ENCODE peak calls at places on chromosomes 16 and 17, in six cellular contexts. Y is H1, S is neuronal stem cell, U is IMR-90, T is trophoblast cell, D is H9. K is an unnamed sample. For H3K9me3, the result is how much of the 10 kb centered on the place peaks cover.

GRCh38 chr17:75090871-75091854 is 3.4 kb downstream of the SLC16A5 start:
- DNase-seq in S (no peak), T (no peak), D (peak), U (no peak), Y (no peak), K (no peak)

GRCh38 chr16:54094641-54095040 is 191.9 kb downstream of the IRX3 start:
- DNase-seq in D (no peak), U (no peak), T (no peak), Y (no peak), S (no peak), K (no peak)

GRCh38 chr17:48149174-48150106 is 41.9 kb downstream of the SNX11 start:
- DNase-seq in Y (no peak), D (peak), T (no peak), S (peak), U (no peak), K (no peak)

GRCh38 chr16:87607223-87607622 is 4.9 kb downstream of the JPH3 start:
- DNase-seq in S (no peak), U (no peak), T (no peak), D (no peak), Y (no peak), K (no peak)

GRCh38 chr16:53052519-53053501 is at the start of gene CHD9NB:
- DNase-seq in U (peak), T (peak), S (no peak), Y (no peak), D (no peak), K (peak)

GRCh38 chr16:85089485-85089884 is 22.8 kb downstream of the CIBAR2 start:
- DNase-seq in S (no peak), Y (no peak), D (no peak), U (no peak), T (peak), K (no peak)

GRCh38 chr17:44324092-44324570 is 492 bp downstream of the SLC25A39 start:
- DNase-seq in D (no peak), T (peak), S (no peak), Y (no peak), U (no peak), K (peak)

GRCh38 chr17:42536048-42536371 is at the start of gene NAGLU:
- DNase-seq in S (no peak), T (peak), U (peak), Y (peak), D (peak), K (peak)

GRCh38 chr16:30603945-30604315 is 6.3 kb downstream of the ZNF689 start:
- DNase-seq in D (no peak), Y (no peak), S (no peak), U (no peak), T (no peak), K (no peak)

GRCh38 chr17:8745586-8746500 is 1.2 kb upstream of the CCDC42 start:
- DNase-seq in Y (peak), D (peak), T (peak), U (peak), S (peak), K (peak)

GRCh38 chr17:74601944-74602572 is 10.0 kb upstream of the CD300LD start:
- DNase-seq in Y (peak), S (peak), T (peak), U (peak), D (peak), K (peak)

DNA sequence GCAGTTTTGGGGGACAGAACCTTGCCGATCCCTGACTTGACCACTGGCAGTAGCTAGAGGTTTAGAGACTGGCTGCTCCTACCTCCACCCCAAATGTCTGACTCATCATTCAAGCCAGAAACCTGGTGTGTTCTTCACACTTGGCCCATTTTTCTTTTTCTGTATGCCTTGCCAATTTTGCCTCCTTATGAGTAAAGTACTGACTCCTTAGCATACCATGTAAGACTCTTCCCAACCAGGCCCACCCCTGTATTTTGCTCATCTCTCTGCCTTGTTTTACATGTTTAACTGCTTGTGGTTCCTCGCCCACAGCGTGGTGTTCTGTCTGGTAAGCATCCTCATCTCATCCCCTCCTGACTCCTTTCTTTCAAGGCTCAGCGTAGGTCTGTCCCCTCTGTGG is 37.9 kb downstream of the NUP88 start:
- DNase-seq in U (peak), S (no peak), T (no peak), Y (no peak), D (no peak), K (no peak)
- H3K14ac ChIP-seq in U (no peak), S (no peak), T (no peak), Y (no peak), D (no peak), K (no peak)

GRCh38 chr16:82439678-82440293 is 187.0 kb upstream of the CDH13 start:
- DNase-seq in S (no peak), D (peak), T (no peak), U (peak), Y (peak), K (peak)

DNA sequence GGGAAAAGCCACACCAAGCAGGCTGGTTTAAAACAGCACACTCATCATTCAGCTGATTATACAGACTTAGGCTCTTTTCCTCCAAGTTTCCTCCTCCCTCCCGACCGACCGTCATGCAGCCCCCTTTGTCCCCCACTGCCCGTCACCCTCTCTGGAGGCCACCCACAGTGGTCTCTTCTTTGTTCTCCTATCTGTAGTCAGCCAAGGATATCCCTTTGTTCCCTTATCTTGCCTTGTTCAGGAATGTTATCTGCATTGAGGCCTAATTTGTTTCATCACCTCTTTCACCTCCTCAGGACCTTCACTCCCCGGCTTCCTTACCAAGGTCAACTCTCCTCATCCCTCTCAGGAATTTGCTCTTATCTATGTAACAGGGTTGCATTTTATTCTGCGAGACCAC is 186.4 kb upstream of the CDH13 start:
- DNase-seq in T (no peak), D (no peak), S (peak), Y (no peak), U (no peak), K (no peak)
- H2BK5ac ChIP-seq in T (no peak), D (no peak), S (no peak), Y (no peak), U (no peak), K (no peak)

GRCh38 chr16:3317315-3317999 is 12.2 kb downstream of the ZNF75A start:
- DNase-seq in Y (no peak), T (no peak), S (no peak), D (no peak), U (peak), K (peak)

GRCh38 chr16:3306078-3306477 is 781 bp downstream of the ZNF75A start:
- DNase-seq in S (no peak), T (no peak), Y (no peak), U (no peak), D (no peak), K (no peak)

GRCh38 chr16:3311496-3311895 is 6.2 kb downstream of the ZNF75A start:
- DNase-seq in D (no peak), S (no peak), Y (no peak), U (no peak), T (no peak), K (no peak)
- H3K9me3 ChIP-seq in D (half or more), S (half or more), Y (half or more), U (half or more), T (under half), K (half or more)

GRCh38 chr16:75483222-75483621 is 12.0 kb downstream of the CHST6 start:
- DNase-seq in S (no peak), Y (no peak), D (no peak), T (peak), U (peak), K (no peak)
- H3K14ac ChIP-seq in S (no peak), Y (no peak), D (no peak), T (no peak), U (no peak), K (no peak)

DNA sequence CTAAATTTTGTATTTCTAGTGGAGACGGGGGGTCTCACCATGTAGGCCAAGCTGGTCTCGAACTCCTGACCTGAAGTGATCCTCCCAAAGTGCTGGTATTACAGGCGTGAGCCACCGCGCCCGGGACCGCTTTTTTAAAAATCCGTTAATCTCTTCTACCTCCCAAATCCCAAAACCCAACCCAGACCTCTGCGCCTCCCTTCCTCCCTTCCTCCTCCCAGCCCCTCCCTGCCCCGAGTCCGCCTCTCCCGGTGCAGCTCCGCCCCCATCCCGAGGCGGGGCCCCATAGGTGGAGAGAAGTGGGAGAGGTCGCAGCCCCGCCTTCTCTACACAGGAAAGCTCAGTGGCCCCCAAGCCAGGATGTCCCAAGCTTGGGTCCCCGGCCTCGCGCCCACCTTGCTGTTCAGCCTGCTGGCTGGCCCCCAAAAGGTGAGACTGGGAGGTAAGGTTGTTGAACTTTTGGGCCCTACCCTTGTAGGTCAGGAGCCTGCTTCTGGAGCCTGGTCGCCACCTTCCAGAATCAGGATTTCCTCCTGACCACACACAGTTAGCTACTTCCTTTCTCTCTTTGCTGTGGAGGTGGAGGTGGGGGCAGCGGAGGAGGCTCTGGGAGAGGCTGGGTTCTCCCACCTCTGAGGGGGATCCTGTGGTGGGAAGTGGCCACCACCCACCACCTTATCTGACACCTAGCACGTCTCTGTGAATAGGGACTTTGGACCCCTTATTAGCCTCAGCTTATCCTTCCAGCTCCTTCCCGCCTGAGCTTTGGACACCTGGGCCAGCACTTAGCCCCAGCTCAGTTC is at the start of gene TMEM92:
- DNase-seq in Y (peak), S (peak), T (peak), U (no peak), D (peak), K (no peak)
- H2BK5ac ChIP-seq in Y (peak), S (peak), T (peak), U (peak), D (no peak), K (no peak)